ENCODE peak calls at places on chromosome 21, in eight cellular contexts. One of them, this sample, is unnamed.

GRCh38 chr21:41613421-41613998 is 105.6 kb upstream of the TMPRSS2 start:
- DNase-seq in HuH-7: no peak
- DNase-seq in GM12891: no peak
- DNase-seq in retina: no peak
- DNase-seq in fibroblast of villous mesenchyme: no peak
- DNase-seq in effector memory CD4-positive, alpha-beta T cell: no peak
- DNase-seq in NCI-H2107: no peak
- DNase-seq in GM03348: no peak
- DNase-seq in this sample: no peak

GRCh38 chr21:15190412-15190811 is 125.6 kb upstream of the NRIP1 start:
- DNase-seq in retina: no peak
- DNase-seq in effector memory CD4-positive, alpha-beta T cell: no peak
- DNase-seq in NCI-H2107: no peak
- DNase-seq in HuH-7: no peak
- DNase-seq in fibroblast of villous mesenchyme: no peak
- DNase-seq in GM12891: no peak
- DNase-seq in GM03348: no peak
- DNase-seq in this sample: no peak

GRCh38 chr21:38661296-38662223 is 144.2 kb upstream of the ETS2 start:
- DNase-seq in effector memory CD4-positive, alpha-beta T cell: no peak
- DNase-seq in NCI-H2107: no peak
- DNase-seq in GM03348: peak; percentile 79
- DNase-seq in HuH-7: no peak
- DNase-seq in fibroblast of villous mesenchyme: peak; percentile 81
- DNase-seq in retina: peak; percentile 70
- DNase-seq in GM12891: no peak
- DNase-seq in this sample: no peak

GRCh38 chr21:17784604-17785402 is 34.4 kb downstream of the C21orf91 start:
- DNase-seq in effector memory CD4-positive, alpha-beta T cell: no peak
- DNase-seq in NCI-H2107: no peak
- DNase-seq in retina: no peak
- DNase-seq in HuH-7: no peak
- DNase-seq in fibroblast of villous mesenchyme: no peak
- DNase-seq in GM03348: no peak
- DNase-seq in GM12891: no peak
- DNase-seq in this sample: no peak

GRCh38 chr21:36725793-36726386 is 27.0 kb downstream of the SIM2 start:
- DNase-seq in HuH-7: no peak
- DNase-seq in fibroblast of villous mesenchyme: no peak
- DNase-seq in GM03348: no peak
- DNase-seq in NCI-H2107: no peak
- DNase-seq in effector memory CD4-positive, alpha-beta T cell: no peak
- DNase-seq in GM12891: no peak
- DNase-seq in retina: no peak
- DNase-seq in this sample: no peak

GRCh38 chr21:45990741-45991605 is 9.4 kb downstream of the COL6A1 start:
- DNase-seq in fibroblast of villous mesenchyme: no peak
- DNase-seq in NCI-H2107: no peak
- DNase-seq in effector memory CD4-positive, alpha-beta T cell: no peak
- DNase-seq in GM03348: no peak
- DNase-seq in retina: no peak
- DNase-seq in GM12891: no peak
- DNase-seq in HuH-7: no peak
- DNase-seq in this sample: no peak

GRCh38 chr21:35511298-35512162 is 462.4 kb upstream of the RUNX1 start:
- DNase-seq in NCI-H2107: no peak
- DNase-seq in effector memory CD4-positive, alpha-beta T cell: no peak
- DNase-seq in fibroblast of villous mesenchyme: peak; percentile 68
- DNase-seq in GM12891: no peak
- DNase-seq in retina: no peak
- DNase-seq in GM03348: peak; percentile 48
- DNase-seq in HuH-7: no peak
- DNase-seq in this sample: no peak

GRCh38 chr21:31198575-31198974 is 145.5 kb downstream of the TIAM1 start:
- DNase-seq in HuH-7: peak; percentile 12
- DNase-seq in GM03348: peak; percentile 55
- DNase-seq in NCI-H2107: no peak
- DNase-seq in GM12891: no peak
- DNase-seq in retina: peak; percentile 59
- DNase-seq in effector memory CD4-positive, alpha-beta T cell: no peak
- DNase-seq in fibroblast of villous mesenchyme: peak; percentile 56
- DNase-seq in this sample: peak; percentile 10

GRCh38 chr21:42106425-42106824 is 35.3 kb downstream of the UMODL1 start:
- DNase-seq in HuH-7: no peak
- DNase-seq in GM03348: no peak
- DNase-seq in effector memory CD4-positive, alpha-beta T cell: no peak
- DNase-seq in NCI-H2107: no peak
- DNase-seq in fibroblast of villous mesenchyme: no peak
- DNase-seq in retina: no peak
- DNase-seq in GM12891: no peak
- DNase-seq in this sample: no peak

GRCh38 chr21:41899431-41900202 is 20.5 kb upstream of the PRDM15 start:
- DNase-seq in GM12891: no peak
- DNase-seq in GM03348: no peak
- DNase-seq in retina: no peak
- DNase-seq in fibroblast of villous mesenchyme: no peak
- DNase-seq in effector memory CD4-positive, alpha-beta T cell: no peak
- DNase-seq in NCI-H2107: no peak
- DNase-seq in HuH-7: no peak
- DNase-seq in this sample: no peak

GRCh38 chr21:27189870-27190269 is 223.0 kb upstream of the ADAMTS5 start:
- DNase-seq in HuH-7: no peak
- DNase-seq in fibroblast of villous mesenchyme: no peak
- DNase-seq in NCI-H2107: no peak
- DNase-seq in retina: no peak
- DNase-seq in GM03348: no peak
- DNase-seq in effector memory CD4-positive, alpha-beta T cell: no peak
- DNase-seq in GM12891: no peak
- DNase-seq in this sample: no peak

GRCh38 chr21:17775431-17776126 is 43.6 kb downstream of the C21orf91 start:
- DNase-seq in HuH-7: no peak
- DNase-seq in NCI-H2107: no peak
- DNase-seq in retina: no peak
- DNase-seq in GM03348: no peak
- DNase-seq in fibroblast of villous mesenchyme: no peak
- DNase-seq in effector memory CD4-positive, alpha-beta T cell: peak; percentile 53
- DNase-seq in GM12891: no peak
- DNase-seq in this sample: no peak

GRCh38 chr21:42460391-42461184 is 35.4 kb downstream of the RSPH1 start:
- DNase-seq in GM12891: no peak
- DNase-seq in NCI-H2107: peak; percentile 86
- DNase-seq in retina: peak; percentile 49
- DNase-seq in effector memory CD4-positive, alpha-beta T cell: peak; percentile 36
- DNase-seq in HuH-7: no peak
- DNase-seq in GM03348: no peak
- DNase-seq in fibroblast of villous mesenchyme: no peak
- DNase-seq in this sample: peak; percentile 87

GRCh38 chr21:37710555-37711293 is 205.5 kb downstream of the KCNJ6 start:
- DNase-seq in NCI-H2107: no peak
- DNase-seq in fibroblast of villous mesenchyme: peak; percentile 92
- DNase-seq in HuH-7: no peak
- DNase-seq in effector memory CD4-positive, alpha-beta T cell: no peak
- DNase-seq in GM03348: no peak
- DNase-seq in retina: no peak
- DNase-seq in GM12891: no peak
- DNase-seq in this sample: no peak

GRCh38 chr21:17759546-17760178 is 59.5 kb downstream of the C21orf91 start:
- DNase-seq in effector memory CD4-positive, alpha-beta T cell: no peak
- DNase-seq in fibroblast of villous mesenchyme: peak; percentile 32
- DNase-seq in HuH-7: no peak
- DNase-seq in GM03348: no peak
- DNase-seq in retina: no peak
- DNase-seq in GM12891: no peak
- DNase-seq in NCI-H2107: no peak
- DNase-seq in this sample: no peak

GRCh38 chr21:31107871-31108270 is 69.6 kb upstream of the KRTAP19-8 start:
- DNase-seq in HuH-7: no peak
- DNase-seq in NCI-H2107: no peak
- DNase-seq in GM03348: no peak
- DNase-seq in retina: no peak
- DNase-seq in fibroblast of villous mesenchyme: no peak
- DNase-seq in effector memory CD4-positive, alpha-beta T cell: no peak
- DNase-seq in GM12891: no peak
- DNase-seq in this sample: no peak

GRCh38 chr21:42829954-42830353 is 49.4 kb downstream of the WDR4 start:
- DNase-seq in NCI-H2107: no peak
- DNase-seq in fibroblast of villous mesenchyme: no peak
- DNase-seq in effector memory CD4-positive, alpha-beta T cell: no peak
- DNase-seq in GM12891: no peak
- DNase-seq in retina: no peak
- DNase-seq in GM03348: peak; percentile 1
- DNase-seq in HuH-7: no peak
- DNase-seq in this sample: no peak

GRCh38 chr21:34771512-34772028 is 102.8 kb downstream of the CLIC6 start:
- DNase-seq in fibroblast of villous mesenchyme: peak; percentile 53
- DNase-seq in GM12891: no peak
- DNase-seq in effector memory CD4-positive, alpha-beta T cell: no peak
- DNase-seq in retina: no peak
- DNase-seq in HuH-7: no peak
- DNase-seq in NCI-H2107: no peak
- DNase-seq in GM03348: peak; percentile 56
- DNase-seq in this sample: no peak

GRCh38 chr21:44267655-44268142 is 6.0 kb upstream of the DNMT3L start:
- DNase-seq in GM03348: no peak
- DNase-seq in effector memory CD4-positive, alpha-beta T cell: no peak
- DNase-seq in NCI-H2107: no peak
- DNase-seq in retina: no peak
- DNase-seq in fibroblast of villous mesenchyme: peak; percentile 42
- DNase-seq in HuH-7: no peak
- DNase-seq in GM12891: no peak
- DNase-seq in this sample: no peak

GRCh38 chr21:31862078-31862477 is 10.7 kb upstream of the HUNK start:
- DNase-seq in GM12891: no peak
- DNase-seq in GM03348: no peak
- DNase-seq in HuH-7: no peak
- DNase-seq in NCI-H2107: no peak
- DNase-seq in retina: no peak
- DNase-seq in effector memory CD4-positive, alpha-beta T cell: no peak
- DNase-seq in fibroblast of villous mesenchyme: no peak
- DNase-seq in this sample: peak; percentile 74

GRCh38 chr21:38742580-38743260 is 63.0 kb upstream of the ETS2 start:
- DNase-seq in NCI-H2107: no peak
- DNase-seq in GM12891: no peak
- DNase-seq in HuH-7: no peak
- DNase-seq in retina: no peak
- DNase-seq in effector memory CD4-positive, alpha-beta T cell: no peak
- DNase-seq in GM03348: no peak
- DNase-seq in fibroblast of villous mesenchyme: peak; percentile 56
- DNase-seq in this sample: no peak

GRCh38 chr21:44779417-44780139 is 22.0 kb downstream of the UBE2G2 start:
- DNase-seq in GM12891: no peak
- DNase-seq in GM03348: peak; percentile 5
- DNase-seq in NCI-H2107: no peak
- DNase-seq in effector memory CD4-positive, alpha-beta T cell: no peak
- DNase-seq in fibroblast of villous mesenchyme: no peak
- DNase-seq in retina: no peak
- DNase-seq in HuH-7: no peak
- DNase-seq in this sample: no peak

GRCh38 chr21:46431448-46431847 is 27.2 kb upstream of the DIP2A start:
- DNase-seq in fibroblast of villous mesenchyme: no peak
- DNase-seq in HuH-7: no peak
- DNase-seq in effector memory CD4-positive, alpha-beta T cell: no peak
- DNase-seq in retina: no peak
- DNase-seq in GM03348: no peak
- DNase-seq in GM12891: no peak
- DNase-seq in NCI-H2107: no peak
- DNase-seq in this sample: no peak

GRCh38 chr21:43770066-43770655 is 5.9 kb downstream of the CSTB start:
- DNase-seq in retina: no peak
- DNase-seq in HuH-7: no peak
- DNase-seq in effector memory CD4-positive, alpha-beta T cell: no peak
- DNase-seq in NCI-H2107: no peak
- DNase-seq in GM03348: no peak
- DNase-seq in GM12891: no peak
- DNase-seq in fibroblast of villous mesenchyme: no peak
- DNase-seq in this sample: no peak

GRCh38 chr21:29586696-29587095 is 288.0 kb downstream of the BACH1 start:
- DNase-seq in retina: no peak
- DNase-seq in fibroblast of villous mesenchyme: peak; percentile 56
- DNase-seq in GM12891: no peak
- DNase-seq in GM03348: no peak
- DNase-seq in NCI-H2107: no peak
- DNase-seq in HuH-7: no peak
- DNase-seq in effector memory CD4-positive, alpha-beta T cell: no peak
- DNase-seq in this sample: no peak

GRCh38 chr21:33019885-33020557 is 5.7 kb upstream of the OLIG2 start:
- DNase-seq in GM12891: no peak
- DNase-seq in GM03348: no peak
- DNase-seq in effector memory CD4-positive, alpha-beta T cell: no peak
- DNase-seq in NCI-H2107: no peak
- DNase-seq in fibroblast of villous mesenchyme: no peak
- DNase-seq in retina: peak; percentile 76
- DNase-seq in HuH-7: no peak
- DNase-seq in this sample: no peak

GRCh38 chr21:33854604-33855003 is 61.0 kb downstream of the ATP5PO start:
- DNase-seq in effector memory CD4-positive, alpha-beta T cell: no peak
- DNase-seq in HuH-7: no peak
- DNase-seq in retina: no peak
- DNase-seq in GM03348: no peak
- DNase-seq in GM12891: no peak
- DNase-seq in NCI-H2107: no peak
- DNase-seq in fibroblast of villous mesenchyme: no peak
- DNase-seq in this sample: no peak

GRCh38 chr21:44805226-44805625 is 3.6 kb upstream of the UBE2G2 start:
- DNase-seq in GM12891: no peak
- DNase-seq in NCI-H2107: no peak
- DNase-seq in HuH-7: no peak
- DNase-seq in retina: no peak
- DNase-seq in fibroblast of villous mesenchyme: no peak
- DNase-seq in effector memory CD4-positive, alpha-beta T cell: no peak
- DNase-seq in GM03348: no peak
- DNase-seq in this sample: no peak

GRCh38 chr21:26766826-26767325 is 78.3 kb downstream of the ADAMTS1 start:
- DNase-seq in NCI-H2107: no peak
- DNase-seq in HuH-7: no peak
- DNase-seq in effector memory CD4-positive, alpha-beta T cell: no peak
- DNase-seq in GM03348: no peak
- DNase-seq in fibroblast of villous mesenchyme: no peak
- DNase-seq in retina: no peak
- DNase-seq in GM12891: no peak
- DNase-seq in this sample: no peak

GRCh38 chr21:25934130-25934529 is 199.4 kb downstream of the GABPA start:
- DNase-seq in effector memory CD4-positive, alpha-beta T cell: no peak
- DNase-seq in fibroblast of villous mesenchyme: peak; percentile 80
- DNase-seq in retina: no peak
- DNase-seq in GM03348: no peak
- DNase-seq in HuH-7: no peak
- DNase-seq in GM12891: no peak
- DNase-seq in NCI-H2107: no peak
- DNase-seq in this sample: no peak